ENCODE peak calls at places on chromosomes 4 and X, in nine cellular contexts. Q is GM12865, A is foreskin fibroblast, M is PC-3, S is cardiac fibroblast, R is ovary, Y is AG09319, U is body of pancreas, L is heart left ventricle. K is an unnamed sample.

GRCh38 chrX:25151749-25152148 is 136.0 kb upstream of the ARX start:
- DNase-seq in L (no peak), Q (no peak), R (no peak), Y (no peak), S (no peak), U (no peak), A (no peak), M (no peak), K (no peak)

GRCh38 chr4:47068986-47069385 is 37.6 kb downstream of the GABRB1 start:
- DNase-seq in A (no peak), S (peak; percentile 14), L (no peak), R (no peak), Y (no peak), U (no peak), M (no peak), Q (no peak), K (no peak)

GRCh38 chrX:101904996-101905395 is 26.8 kb downstream of the ZMAT1 start:
- DNase-seq in Y (no peak), R (no peak), S (no peak), M (peak; percentile 1), L (no peak), A (no peak), Q (no peak), U (no peak), K (no peak)

GRCh38 chr4:99507762-99508161 is 3.1 kb upstream of the C4orf17 start:
- DNase-seq in S (peak; percentile 10), Q (peak; percentile 7), Y (no peak), U (no peak), L (no peak), M (peak; percentile 17), A (no peak), R (no peak), K (no peak)

GRCh38 chr4:1187182-1187581 is 14.8 kb upstream of the SPON2 start:
- DNase-seq in R (no peak), Y (no peak), U (no peak), L (no peak), M (no peak), S (no peak), Q (peak; percentile 74), A (no peak), K (no peak)

GRCh38 chrX:48613502-48614160 is 16.3 kb downstream of the WDR13 start:
- DNase-seq in Y (no peak), R (no peak), Q (no peak), M (no peak), U (no peak), L (no peak), S (peak; percentile 31), A (peak; percentile 35), K (no peak)

GRCh38 chr4:63541828-63542227 is 867.4 kb downstream of the TECRL start:
- DNase-seq in Q (no peak), M (no peak), L (no peak), S (no peak), Y (no peak), R (no peak), U (no peak), A (no peak), K (no peak)

GRCh38 chrX:154317391-154318000 is 21.9 kb downstream of the TKTL1 start:
- DNase-seq in U (peak; percentile 31), Y (no peak), R (no peak), S (peak; percentile 33), Q (no peak), M (peak; percentile 37), L (no peak), A (peak; percentile 34), K (peak; percentile 49)

GRCh38 chrX:14354541-14354940 is 174.8 kb upstream of the GLRA2 start:
- DNase-seq in M (no peak), U (no peak), L (no peak), Q (no peak), S (peak; percentile 55), A (peak; percentile 81), R (no peak), Y (no peak), K (no peak)

GRCh38 chr4:110085131-110085530 is 113.3 kb downstream of the ELOVL6 start:
- DNase-seq in S (peak; percentile 27), U (peak; percentile 45), Y (no peak), A (no peak), M (peak; percentile 26), Q (peak; percentile 9), L (peak; percentile 13), R (no peak), K (no peak)

GRCh38 chrX:15751160-15751819 is 13.2 kb downstream of the CA5B start:
- DNase-seq in U (no peak), Y (no peak), R (no peak), A (peak; percentile 46), Q (peak; percentile 44), M (peak; percentile 86), S (no peak), L (no peak), K (no peak)

GRCh38 chrX:13293700-13294099 is 26.2 kb downstream of the ATXN3L start:
- DNase-seq in M (peak; percentile 3), Q (no peak), U (no peak), S (no peak), L (no peak), R (no peak), A (no peak), Y (no peak), K (no peak)

GRCh38 chrX:19513383-19513782 is 1.9 kb downstream of the MAP3K15 start:
- DNase-seq in Y (no peak), R (peak; percentile 16), L (no peak), Q (no peak), A (peak; percentile 21), S (no peak), U (peak; percentile 16), M (peak; percentile 11), K (peak; percentile 17)

GRCh38 chrX:70096052-70096451 is 33.8 kb downstream of the OTUD6A start:
- DNase-seq in M (peak; percentile 56), S (peak; percentile 57), U (no peak), Y (no peak), L (no peak), R (no peak), A (peak; percentile 29), Q (no peak), K (no peak)

GRCh38 chrX:9919632-9920172 is 47.5 kb upstream of the CLDN34 start:
- DNase-seq in L (no peak), Y (no peak), U (no peak), Q (no peak), M (no peak), A (no peak), S (no peak), R (no peak), K (no peak)
- TF ChIP-seq CTCF in L (no peak), Y (no peak), U (no peak), Q (no peak), M (no peak), A (no peak), S (no peak), R (no peak), K (no peak)

GRCh38 chrX:41781500-41781899 is 57.5 kb downstream of the GPR82 start:
- DNase-seq in M (peak; percentile 69), R (no peak), S (peak; percentile 60), U (no peak), Y (peak; percentile 14), L (no peak), A (peak; percentile 61), Q (peak; percentile 58), K (no peak)
- TF ChIP-seq CTCF in M (peak; percentile 87), R (peak; percentile 24), S (peak; percentile 65), U (peak; percentile 72), Y (peak; percentile 82), L (peak; percentile 55), A (peak; percentile 45), Q (peak; percentile 58), K (peak; percentile 61)

GRCh38 chrX:150643271-150643670 is 49.9 kb upstream of the MTMR1 start:
- DNase-seq in S (peak; percentile 22), Q (no peak), M (peak; percentile 42), L (no peak), U (no peak), A (peak; percentile 27), Y (no peak), R (no peak), K (no peak)
- TF ChIP-seq CTCF in S (no peak), Q (no peak), M (peak; percentile 56), L (no peak), U (no peak), A (no peak), Y (no peak), R (no peak), K (no peak)

GRCh38 chr4:183299464-183299863 is 20.6 kb downstream of the CLDN22 start:
- DNase-seq in S (no peak), M (no peak), Y (no peak), Q (no peak), L (no peak), U (no peak), A (no peak), R (no peak), K (no peak)
- TF ChIP-seq CTCF in S (no peak), M (no peak), Y (no peak), Q (no peak), L (no peak), U (no peak), A (no peak), R (no peak), K (no peak)

GRCh38 chrX:27740933-27741332 is 66.9 kb upstream of the MAGEB10 start:
- DNase-seq in Q (no peak), S (no peak), R (no peak), U (no peak), A (no peak), Y (no peak), L (no peak), M (no peak), K (no peak)

GRCh38 chrX:27731962-27732361 is 75.8 kb upstream of the MAGEB10 start:
- DNase-seq in S (no peak), U (no peak), A (no peak), M (no peak), L (no peak), R (no peak), Q (no peak), Y (no peak), K (no peak)

GRCh38 chrX:27735914-27736313 is 71.9 kb upstream of the MAGEB10 start:
- DNase-seq in L (no peak), M (no peak), Q (no peak), U (no peak), Y (no peak), S (no peak), A (no peak), R (no peak), K (no peak)
- TF ChIP-seq CTCF in L (no peak), M (no peak), Q (no peak), U (no peak), Y (no peak), S (no peak), A (no peak), R (no peak), K (no peak)

DNA sequence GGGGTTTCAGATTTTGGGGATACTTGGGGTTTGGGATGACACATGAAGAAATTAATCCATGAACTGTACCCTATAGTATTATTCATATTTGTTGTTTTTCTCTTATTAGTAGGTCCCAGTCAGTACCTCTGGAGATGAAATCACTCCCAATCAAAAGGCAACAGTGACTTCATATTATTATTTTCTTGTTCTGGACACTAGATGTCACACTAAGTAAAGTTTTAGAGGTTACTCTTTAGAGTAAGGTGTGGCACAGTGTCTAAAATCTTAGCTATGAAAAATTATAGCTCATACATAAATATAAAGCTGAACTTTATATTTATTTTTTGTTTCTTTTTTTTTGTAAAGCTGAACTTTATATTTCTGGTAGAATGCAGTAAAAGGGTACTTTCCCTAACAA is 35.1 kb downstream of the FAM114A1 start:
- DNase-seq in A (no peak), R (no peak), S (peak; percentile 23), Q (peak; percentile 42), M (peak; percentile 56), U (no peak), Y (no peak), L (no peak), K (no peak)
- TF ChIP-seq CTCF in A (no peak), R (no peak), S (no peak), Q (peak; percentile 19), M (peak; percentile 60), U (peak; percentile 44), Y (peak; percentile 12), L (peak; percentile 38), K (peak; percentile 16)

K was measured in glutamatergic neuron.